ENCODE peak calls at places on chromosomes 2 and 18, in six cellular contexts. T is neural progenitor cell, I is H9, M is fibroblast of lung, D is GM23248, U is IMR-90. X is an unnamed sample. For H3K4me1, the result is how much of the 10 kb centered on the place peaks cover.

GRCh38 chr2:177666408-177666807 is 273.8 kb downstream of the AGPS start:
- DNase-seq in T (no peak), I (no peak), M (peak), D (peak), U (peak), X (peak)

GRCh38 chr2:28089486-28089885 is 199.0 kb downstream of the BABAM2 start:
- DNase-seq in T (no peak), I (no peak), M (no peak), D (peak), U (no peak), X (no peak)

GRCh38 chr2:196980498-196980897 is 54.0 kb upstream of the PGAP1 start:
- DNase-seq in T (no peak), I (no peak), M (no peak), D (no peak), U (no peak), X (no peak)

GRCh38 chr2:203808041-203808750 is 59.4 kb upstream of the CTLA4 start:
- DNase-seq in T (peak), I (no peak), M (peak), D (peak), U (peak), X (peak)

GRCh38 chr2:47336259-47337238 is 66.4 kb upstream of the MSH2 start:
- DNase-seq in T (no peak), I (no peak), M (no peak), D (peak), U (peak), X (no peak)

GRCh38 chr2:62760555-62760954 is 55.0 kb downstream of the EHBP1 start:
- DNase-seq in T (no peak), I (no peak), M (peak), D (peak), U (peak), X (peak)

GRCh38 chr18:13582283-13582682 is 144.1 kb downstream of the FAM210A start:
- DNase-seq in T (no peak), I (no peak), M (no peak), D (no peak), U (no peak), X (no peak)

GRCh38 chr2:239526666-239527415 is 126.0 kb upstream of the HDAC4 start:
- DNase-seq in T (no peak), I (no peak), M (no peak), D (no peak), U (no peak), X (no peak)

GRCh38 chr18:23038712-23039111 is 96.6 kb upstream of the CABLES1 start:
- DNase-seq in T (no peak), I (no peak), M (peak), D (peak), U (peak), X (peak)

GRCh38 chr18:5075297-5075696 is 121.8 kb downstream of the AKAIN1 start:
- DNase-seq in T (no peak), I (no peak), M (no peak), D (no peak), U (no peak), X (no peak)

GRCh38 chr2:57981369-57981768 is 65.2 kb upstream of the VRK2 start:
- DNase-seq in T (no peak), I (no peak), M (peak), D (peak), U (peak), X (peak)

GRCh38 chr2:18611184-18611583 is 21.8 kb upstream of the NT5C1B start:
- DNase-seq in T (no peak), I (no peak), M (peak), D (no peak), U (peak), X (no peak)

GRCh38 chr2:159549234-159549633 is 67.1 kb downstream of the BAZ2B start:
- DNase-seq in T (no peak), I (no peak), M (no peak), D (peak), U (peak), X (no peak)

GRCh38 chr2:72082021-72082739 is 65.5 kb downstream of the CYP26B1 start:
- DNase-seq in T (no peak), I (no peak), M (no peak), D (peak), U (no peak), X (peak)

GRCh38 chr2:201406077-201406662 is 45.1 kb downstream of the TRAK2 start:
- DNase-seq in T (no peak), I (no peak), M (peak), D (peak), U (peak), X (peak)

GRCh38 chr2:24228470-24228869 is 53.6 kb downstream of the FAM228A start:
- DNase-seq in T (no peak), I (no peak), M (peak), D (peak), U (peak), X (peak)

GRCh38 chr2:104733544-104733943 is 120.4 kb upstream of the POU3F3 start:
- DNase-seq in T (peak), I (peak), M (no peak), D (no peak), U (no peak), X (no peak)

GRCh38 chr2:239290618-239291504 is 110.0 kb downstream of the HDAC4 start:
- DNase-seq in T (peak), I (no peak), M (no peak), D (peak), U (no peak), X (no peak)

GRCh38 chr2:64404743-64405142 is 49.2 kb upstream of the LGALSL start:
- DNase-seq in T (peak), I (peak), M (peak), D (peak), U (no peak), X (peak)

GRCh38 chr2:130390460-130391057 is 34.7 kb downstream of the PTPN18 start:
- DNase-seq in T (no peak), I (no peak), M (no peak), D (no peak), U (no peak), X (no peak)

GRCh38 chr2:102512161-102512560 is 39.1 kb downstream of the SLC9A4 start:
- DNase-seq in T (no peak), I (no peak), M (no peak), D (no peak), U (no peak), X (no peak)

GRCh38 chr2:27724905-27725693 is 46.4 kb upstream of the MRPL33 start:
- DNase-seq in T (peak), I (no peak), M (peak), D (peak), U (peak), X (peak)

GRCh38 chr2:177584293-177584692 is 191.7 kb downstream of the AGPS start:
- DNase-seq in T (no peak), I (no peak), M (no peak), D (no peak), U (no peak), X (no peak)

GRCh38 chr2:37895135-37895534 is 30.0 kb upstream of the RMDN2 start:
- DNase-seq in T (no peak), I (no peak), M (no peak), D (no peak), U (no peak), X (no peak)

GRCh38 chr2:164808776-164809175 is 32.8 kb downstream of the COBLL1 start:
- DNase-seq in T (no peak), I (no peak), M (no peak), D (peak), U (no peak), X (peak)

GRCh38 chr2:201774546-201774945 is 6.2 kb downstream of the ALS2 start:
- DNase-seq in T (no peak), I (no peak), M (no peak), D (no peak), U (peak), X (no peak)

GRCh38 chr18:76620326-76620813 is 125.3 kb upstream of the ZNF516 start:
- DNase-seq in T (peak), I (peak), M (peak), D (peak), U (peak), X (peak)

GRCh38 chr2:143466391-143466790 is 337.2 kb downstream of the ARHGAP15 start:
- DNase-seq in T (no peak), I (no peak), M (no peak), D (no peak), U (no peak), X (no peak)

GRCh38 chr2:1253608-1254007 is 159.7 kb upstream of the TPO start:
- DNase-seq in T (no peak), I (no peak), M (no peak), D (no peak), U (no peak), X (no peak)

GRCh38 chr2:61247204-61247812 is 85.3 kb downstream of the C2orf74 start:
- DNase-seq in T (no peak), I (no peak), M (peak), D (peak), U (peak), X (peak)

GRCh38 chr2:209468796-209469325 is 45.0 kb downstream of the MAP2 start:
- DNase-seq in T (no peak), I (no peak), M (no peak), D (no peak), U (no peak), X (no peak)

GRCh38 chr2:166382-166781 is 97.5 kb downstream of the SH3YL1 start:
- DNase-seq in T (no peak), I (no peak), M (no peak), D (no peak), U (no peak), X (no peak)

GRCh38 chr2:106314427-106314826 is 120.3 kb upstream of the UXS1 start:
- DNase-seq in T (no peak), I (no peak), M (no peak), D (no peak), U (no peak), X (no peak)

GRCh38 chr2:57943271-57943670 is 103.3 kb upstream of the VRK2 start:
- DNase-seq in T (no peak), I (no peak), M (peak), D (peak), U (peak), X (peak)

GRCh38 chr2:35428548-35428947 is 927.0 kb upstream of the CRIM1 start:
- DNase-seq in T (peak), I (peak), M (peak), D (peak), U (no peak), X (peak)

GRCh38 chr2:48364100-48364499 is 165.9 kb upstream of the STON1 start:
- DNase-seq in T (no peak), I (no peak), M (no peak), D (no peak), U (no peak), X (no peak)

GRCh38 chr2:73611867-73612266 is 30.4 kb downstream of the NAT8 start:
- DNase-seq in T (no peak), I (no peak), M (no peak), D (peak), U (peak), X (no peak)

DNA sequence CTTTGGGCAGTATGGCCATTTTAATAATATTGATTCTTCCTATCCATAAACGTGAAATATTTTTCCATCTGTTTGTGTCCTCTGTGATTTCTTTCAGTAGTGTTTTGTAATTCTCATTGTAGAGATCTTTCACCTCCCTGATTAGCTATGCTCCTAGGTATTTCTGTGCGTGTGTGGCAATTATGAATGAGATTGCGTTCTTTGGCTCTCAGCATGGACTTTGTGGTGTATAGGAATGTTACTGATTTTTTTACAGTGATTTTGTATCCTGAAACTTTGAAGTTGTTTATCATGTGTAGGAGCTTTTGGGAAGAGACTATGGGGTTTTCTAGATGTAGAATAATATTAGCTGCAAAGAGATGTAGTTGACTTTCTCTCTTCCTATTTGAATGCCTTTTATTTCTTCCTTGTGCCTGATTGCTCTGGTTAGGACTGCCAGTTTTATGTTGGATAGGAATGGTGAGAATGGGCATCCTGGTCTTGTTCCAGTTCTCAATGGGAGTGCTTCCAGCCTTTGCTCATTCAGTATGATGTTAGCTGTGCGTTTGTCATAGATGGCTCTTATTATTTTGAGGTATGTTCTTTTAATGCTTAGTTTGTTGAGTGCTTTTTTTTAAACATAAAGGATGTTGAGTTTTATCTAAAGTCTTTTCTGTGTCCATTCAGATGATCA is 27.0 kb upstream of the THUMPD2 start:
- DNase-seq in T (no peak), I (no peak), M (peak), D (peak), U (peak), X (no peak)
- H3K9ac ChIP-seq in T (no peak), I (no peak), M (no peak), D (no peak), U (no peak), X (no peak)

GRCh38 chr2:206800501-206801416 is 35.4 kb downstream of the FASTKD2 start:
- DNase-seq in T (peak), I (peak), M (peak), D (peak), U (peak), X (peak)
- H3K4me1 ChIP-seq in T (under half), I (under half), M (under half), D (under half), U (under half), X (under half)

DNA sequence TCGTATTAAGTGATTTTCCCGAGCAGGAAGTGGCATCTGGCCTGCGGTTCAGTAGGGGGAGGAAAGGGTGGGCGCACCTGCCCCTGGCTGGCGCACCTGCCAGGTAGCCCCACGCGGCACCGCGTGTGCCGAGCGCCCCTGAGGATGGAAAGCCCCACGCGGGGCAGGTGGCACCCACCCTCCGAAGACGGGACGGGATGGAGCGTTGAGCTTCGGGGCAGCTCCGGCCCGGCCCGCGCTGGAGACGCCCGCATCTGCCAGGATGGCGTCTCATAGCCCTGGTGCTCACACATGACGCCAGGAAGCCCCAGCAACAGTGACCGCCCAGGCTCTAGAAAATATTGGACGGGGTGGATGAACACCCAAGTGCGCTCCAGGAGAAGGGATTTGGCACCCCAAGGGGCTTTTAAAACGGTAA is 2.5 kb upstream of the NFATC1 start:
- DNase-seq in T (no peak), I (no peak), M (peak), D (peak), U (no peak), X (peak)
- H3K9ac ChIP-seq in T (no peak), I (no peak), M (no peak), D (peak), U (peak), X (peak)

DNA sequence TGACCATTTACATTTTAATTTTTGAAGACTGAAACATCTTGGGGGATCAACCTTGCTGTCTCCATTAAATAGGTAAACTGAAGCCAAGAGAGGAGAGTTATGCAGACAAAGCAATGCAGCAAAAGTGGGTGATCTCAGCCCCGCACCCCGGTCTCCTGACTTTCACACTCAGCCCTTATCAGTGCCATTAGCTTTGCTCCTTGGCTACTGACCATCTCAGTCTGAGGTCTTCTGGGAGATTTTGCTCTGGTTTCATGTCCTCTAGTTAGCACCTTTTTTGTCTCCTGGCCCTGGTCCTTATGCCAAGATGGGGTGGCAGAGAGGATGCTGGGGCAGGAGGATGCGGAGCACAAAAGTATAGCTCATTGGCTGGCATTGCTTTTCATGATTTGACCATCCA is 61.4 kb downstream of the SETBP1 start:
- DNase-seq in T (no peak), I (no peak), M (no peak), D (no peak), U (no peak), X (no peak)
- H3K4me1 ChIP-seq in T (under half), I (under half), M (under half), D (under half), U (under half), X (under half)

DNA sequence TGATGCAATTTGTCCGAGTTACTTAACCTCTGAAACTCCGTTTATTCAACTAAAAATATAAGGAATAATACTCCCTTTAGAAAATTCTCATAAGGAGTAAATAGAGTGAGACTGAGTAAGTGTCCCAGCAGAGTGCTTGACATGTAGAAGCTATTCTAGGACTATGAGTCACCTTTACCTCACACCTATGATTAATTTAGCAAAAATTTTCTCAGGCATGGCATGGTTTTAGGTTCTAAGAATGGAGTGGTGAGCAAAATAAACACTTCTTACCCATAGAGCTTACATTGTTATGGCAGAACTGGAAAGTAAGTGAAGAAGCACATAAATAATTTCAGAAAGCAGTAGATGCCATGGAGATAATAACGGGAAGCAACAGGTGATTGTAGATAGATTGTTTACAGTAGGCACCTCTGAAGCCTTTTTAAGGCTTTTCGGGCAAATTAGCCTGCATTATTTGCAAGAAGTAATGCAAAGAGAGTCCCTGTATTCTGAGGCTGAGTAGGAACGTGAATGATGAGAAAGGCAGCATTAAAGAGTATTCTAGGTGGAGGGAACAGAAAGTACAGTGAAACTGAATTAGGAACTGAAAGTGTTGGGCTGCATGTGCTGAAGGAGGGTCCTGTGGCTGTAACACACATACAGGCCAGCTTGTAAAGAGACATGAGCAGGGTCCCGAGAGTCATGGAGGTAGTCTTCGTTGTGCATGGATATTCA is 209.2 kb downstream of the ZNF407 start:
- DNase-seq in T (no peak), I (no peak), M (peak), D (peak), U (peak), X (peak)
- H3K9ac ChIP-seq in T (no peak), I (no peak), M (no peak), D (peak), U (no peak), X (no peak)

DNA sequence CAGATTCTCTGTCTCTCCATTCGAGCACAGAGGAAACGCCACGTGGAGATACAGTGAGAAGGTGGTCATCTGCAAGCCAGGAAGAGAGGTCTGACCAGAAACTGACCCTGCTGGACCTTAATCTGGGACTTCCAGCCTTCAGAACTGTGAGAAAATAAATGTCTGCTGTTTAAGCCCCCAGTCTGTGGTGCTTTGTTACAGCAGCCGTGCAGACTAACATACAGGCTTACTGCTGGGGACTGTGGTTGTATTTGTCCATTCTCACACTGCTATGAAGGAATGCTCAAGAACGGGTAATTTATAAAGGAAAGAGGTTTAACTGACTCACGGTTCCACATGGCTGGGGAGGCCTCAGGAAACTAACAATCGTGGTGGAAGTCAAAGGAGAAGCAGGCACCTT is 432.7 kb downstream of the IRS1 start:
- DNase-seq in T (no peak), I (no peak), M (no peak), D (no peak), U (no peak), X (no peak)
- H3K4me1 ChIP-seq in T (under half), I (under half), M (under half), D (under half), U (under half), X (under half)

DNA sequence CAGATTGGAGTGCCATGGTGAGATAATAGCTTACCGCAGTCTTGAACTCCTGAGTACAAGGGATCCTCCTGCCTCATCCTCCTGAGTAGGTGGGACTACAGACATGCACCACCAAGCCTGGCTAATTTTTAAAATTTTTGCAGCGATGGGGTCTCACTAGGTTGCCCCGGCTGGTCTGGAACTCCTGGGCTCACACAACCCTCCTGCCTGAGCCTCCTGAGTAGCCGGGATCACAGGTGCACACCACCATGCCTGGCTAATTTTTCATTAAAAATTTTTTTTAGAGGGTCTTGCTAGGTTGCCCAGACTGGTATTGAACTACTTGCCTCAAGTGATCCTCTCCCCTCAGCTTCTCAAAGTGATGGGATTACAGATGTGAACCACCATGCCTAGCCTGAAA is 27.8 kb downstream of the RAB31 start:
- DNase-seq in T (no peak), I (no peak), M (no peak), D (no peak), U (no peak), X (no peak)
- H3K9ac ChIP-seq in T (no peak), I (no peak), M (no peak), D (no peak), U (no peak), X (no peak)

GRCh38 chr2:42927334-42928160 is 135.2 kb upstream of the HAAO start:
- DNase-seq in T (peak), I (no peak), M (no peak), D (no peak), U (peak), X (no peak)
- H3K4me1 ChIP-seq in T (half or more), I (under half), M (half or more), D (half or more), U (half or more), X (half or more)

GRCh38 chr2:54570925-54571694 is 115.0 kb downstream of the SPTBN1 start:
- DNase-seq in T (no peak), I (no peak), M (peak), D (peak), U (peak), X (peak)
- H3K9ac ChIP-seq in T (no peak), I (no peak), M (no peak), D (peak), U (no peak), X (peak)